ENCODE peak calls at places on chromosomes 12 and 14, in five cellular contexts. One of them, this sample, is unnamed.

GRCh38 chr14:59576332-59577294 is at the start of gene CCDC175:
- DNase-seq in foreskin melanocyte: peak
- DNase-seq in ascending aorta: peak
- DNase-seq in smooth muscle cell of the brain vasculature: peak
- DNase-seq in epithelial cell of esophagus: peak
- DNase-seq in this sample: peak

GRCh38 chr12:40970320-40970907 is 217.7 kb upstream of the PDZRN4 start:
- DNase-seq in foreskin melanocyte: no peak
- DNase-seq in ascending aorta: no peak
- DNase-seq in smooth muscle cell of the brain vasculature: no peak
- DNase-seq in epithelial cell of esophagus: peak
- DNase-seq in this sample: no peak

GRCh38 chr12:118190266-118190665 is 54.3 kb downstream of the PEBP1 start:
- DNase-seq in foreskin melanocyte: peak
- DNase-seq in ascending aorta: no peak
- DNase-seq in smooth muscle cell of the brain vasculature: no peak
- DNase-seq in epithelial cell of esophagus: peak
- DNase-seq in this sample: no peak

GRCh38 chr14:63245893-63246292 is 41.6 kb downstream of the RHOJ start:
- DNase-seq in foreskin melanocyte: no peak
- DNase-seq in ascending aorta: no peak
- DNase-seq in smooth muscle cell of the brain vasculature: no peak
- DNase-seq in epithelial cell of esophagus: no peak
- DNase-seq in this sample: no peak

GRCh38 chr12:85804663-85805062 is 31.5 kb downstream of the RASSF9 start:
- DNase-seq in foreskin melanocyte: no peak
- DNase-seq in ascending aorta: no peak
- DNase-seq in smooth muscle cell of the brain vasculature: no peak
- DNase-seq in epithelial cell of esophagus: peak
- DNase-seq in this sample: no peak

GRCh38 chr12:89468648-89469326 is 55.8 kb downstream of the GALNT4 start:
- DNase-seq in foreskin melanocyte: no peak
- DNase-seq in ascending aorta: no peak
- DNase-seq in smooth muscle cell of the brain vasculature: no peak
- DNase-seq in epithelial cell of esophagus: no peak
- DNase-seq in this sample: no peak

GRCh38 chr14:64296561-64296960 is 2.4 kb upstream of the ESR2 start:
- DNase-seq in foreskin melanocyte: peak
- DNase-seq in ascending aorta: no peak
- DNase-seq in smooth muscle cell of the brain vasculature: no peak
- DNase-seq in epithelial cell of esophagus: peak
- DNase-seq in this sample: no peak

GRCh38 chr14:75539562-75540478 is 17.6 kb downstream of the BATF start:
- DNase-seq in foreskin melanocyte: no peak
- DNase-seq in ascending aorta: no peak
- DNase-seq in smooth muscle cell of the brain vasculature: no peak
- DNase-seq in epithelial cell of esophagus: no peak
- DNase-seq in this sample: no peak

GRCh38 chr12:15458008-15458407 is 135.7 kb downstream of the PTPRO start:
- DNase-seq in foreskin melanocyte: no peak
- DNase-seq in ascending aorta: no peak
- DNase-seq in smooth muscle cell of the brain vasculature: no peak
- DNase-seq in epithelial cell of esophagus: no peak
- DNase-seq in this sample: no peak

GRCh38 chr14:49612251-49612650 is 8.2 kb downstream of the RPL36AL start:
- DNase-seq in foreskin melanocyte: no peak
- DNase-seq in ascending aorta: no peak
- DNase-seq in smooth muscle cell of the brain vasculature: no peak
- DNase-seq in epithelial cell of esophagus: no peak
- DNase-seq in this sample: no peak

GRCh38 chr14:94638330-94638729 is 26.1 kb downstream of the SERPINA3 start:
- DNase-seq in foreskin melanocyte: no peak
- DNase-seq in ascending aorta: peak
- DNase-seq in smooth muscle cell of the brain vasculature: no peak
- DNase-seq in epithelial cell of esophagus: no peak
- DNase-seq in this sample: peak